ENCODE peak calls at places on chromosomes 13 and 19, in seven cellular contexts. One of them, this sample, is unnamed.

GRCh38 chr13:38686635-38687245 is at the start of gene FREM2:
- DNase-seq in RWPE1: peak
- DNase-seq in heart right ventricle: no peak
- DNase-seq in neuronal stem cell: peak
- DNase-seq in right cardiac atrium: no peak
- DNase-seq in keratinocyte: no peak
- DNase-seq in PC-9: peak
- DNase-seq in this sample: no peak

GRCh38 chr13:43744630-43745029 is 42.1 kb downstream of the ENOX1 start:
- DNase-seq in RWPE1: no peak
- DNase-seq in heart right ventricle: no peak
- DNase-seq in neuronal stem cell: no peak
- DNase-seq in right cardiac atrium: no peak
- DNase-seq in keratinocyte: no peak
- DNase-seq in PC-9: no peak
- DNase-seq in this sample: no peak

GRCh38 chr13:87777395-87777794 is 106.2 kb downstream of the SLITRK5 start:
- DNase-seq in RWPE1: no peak
- DNase-seq in heart right ventricle: no peak
- DNase-seq in neuronal stem cell: no peak
- DNase-seq in right cardiac atrium: no peak
- DNase-seq in keratinocyte: no peak
- DNase-seq in PC-9: no peak
- DNase-seq in this sample: no peak

GRCh38 chr13:110873639-110874507 is 41.0 kb downstream of the ANKRD10 start:
- DNase-seq in RWPE1: no peak
- DNase-seq in heart right ventricle: no peak
- DNase-seq in neuronal stem cell: no peak
- DNase-seq in right cardiac atrium: no peak
- DNase-seq in keratinocyte: no peak
- DNase-seq in PC-9: no peak
- DNase-seq in this sample: no peak

GRCh38 chr19:29401712-29402421 is 123.9 kb upstream of the VSTM2B start:
- DNase-seq in RWPE1: no peak
- DNase-seq in heart right ventricle: no peak
- DNase-seq in neuronal stem cell: no peak
- DNase-seq in right cardiac atrium: no peak
- DNase-seq in keratinocyte: no peak
- DNase-seq in PC-9: no peak
- DNase-seq in this sample: no peak

GRCh38 chr13:28412981-28413380 is 81.9 kb downstream of the FLT1 start:
- DNase-seq in RWPE1: no peak
- DNase-seq in heart right ventricle: peak
- DNase-seq in neuronal stem cell: no peak
- DNase-seq in right cardiac atrium: peak
- DNase-seq in keratinocyte: no peak
- DNase-seq in PC-9: no peak
- DNase-seq in this sample: peak

GRCh38 chr19:18428837-18429674 is 8.9 kb downstream of the ISYNA1 start:
- DNase-seq in RWPE1: no peak
- DNase-seq in heart right ventricle: peak
- DNase-seq in neuronal stem cell: peak
- DNase-seq in right cardiac atrium: peak
- DNase-seq in keratinocyte: no peak
- DNase-seq in PC-9: no peak
- DNase-seq in this sample: peak

GRCh38 chr19:50601407-50602088 is 33.3 kb upstream of the LRRC4B start:
- DNase-seq in RWPE1: no peak
- DNase-seq in heart right ventricle: no peak
- DNase-seq in neuronal stem cell: no peak
- DNase-seq in right cardiac atrium: no peak
- DNase-seq in keratinocyte: no peak
- DNase-seq in PC-9: no peak
- DNase-seq in this sample: no peak

DNA sequence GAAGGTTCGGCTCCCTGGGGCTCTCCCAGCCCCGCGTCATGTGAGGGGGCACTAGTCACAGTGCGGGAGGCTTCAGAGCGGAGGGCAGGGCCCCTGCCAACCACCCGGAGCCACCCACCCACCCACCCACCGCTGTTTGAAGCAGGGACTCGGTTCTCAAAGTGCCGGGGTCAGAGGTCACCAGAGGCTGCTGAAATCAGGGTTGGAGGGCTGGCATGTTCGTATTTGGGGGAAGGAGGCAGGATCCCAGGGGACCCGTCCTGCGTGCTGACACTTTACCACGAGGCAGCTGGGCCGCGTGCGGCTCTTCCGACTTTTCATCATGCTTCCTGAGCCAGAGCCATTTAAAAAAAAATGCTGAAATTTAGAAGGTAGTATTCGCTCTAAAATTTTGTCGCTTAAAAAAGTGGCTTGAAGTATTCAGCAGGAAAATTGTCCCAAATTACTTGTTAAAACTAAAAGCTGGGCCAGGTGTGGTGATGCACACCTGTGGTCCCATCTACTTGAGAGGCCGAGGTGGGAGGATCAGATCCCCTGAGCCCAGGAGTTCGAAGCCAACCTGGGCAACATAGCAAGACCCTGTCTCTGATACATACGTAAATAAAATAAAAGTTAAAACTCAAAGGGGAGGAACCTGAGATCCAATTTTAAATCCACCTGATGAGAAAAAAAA is 21.2 kb downstream of the ATP11A start:
- DNase-seq in RWPE1: no peak
- DNase-seq in heart right ventricle: no peak
- DNase-seq in neuronal stem cell: no peak
- DNase-seq in right cardiac atrium: peak
- DNase-seq in keratinocyte: no peak
- DNase-seq in PC-9: no peak
- DNase-seq in this sample: peak
- H3K27ac ChIP-seq in RWPE1: peak
- H3K27ac ChIP-seq in heart right ventricle: peak
- H3K27ac ChIP-seq in neuronal stem cell: peak
- H3K27ac ChIP-seq in right cardiac atrium: peak
- H3K27ac ChIP-seq in keratinocyte: peak
- H3K27ac ChIP-seq in PC-9: peak
- H3K27ac ChIP-seq in this sample: peak

GRCh38 chr19:19820774-19821315 is 705 bp downstream of the ZNF506 start:
- DNase-seq in RWPE1: peak
- DNase-seq in heart right ventricle: no peak
- DNase-seq in neuronal stem cell: no peak
- DNase-seq in right cardiac atrium: no peak
- DNase-seq in keratinocyte: no peak
- DNase-seq in PC-9: no peak
- DNase-seq in this sample: no peak
- H3K27ac ChIP-seq in RWPE1: peak
- H3K27ac ChIP-seq in heart right ventricle: peak
- H3K27ac ChIP-seq in neuronal stem cell: peak
- H3K27ac ChIP-seq in right cardiac atrium: peak
- H3K27ac ChIP-seq in keratinocyte: peak
- H3K27ac ChIP-seq in PC-9: no peak
- H3K27ac ChIP-seq in this sample: peak

GRCh38 chr13:97422118-97423054 is 11.6 kb upstream of the RAP2A start:
- DNase-seq in RWPE1: no peak
- DNase-seq in heart right ventricle: peak
- DNase-seq in neuronal stem cell: no peak
- DNase-seq in right cardiac atrium: no peak
- DNase-seq in keratinocyte: no peak
- DNase-seq in PC-9: no peak
- DNase-seq in this sample: no peak
- H3K27ac ChIP-seq in RWPE1: no peak
- H3K27ac ChIP-seq in heart right ventricle: peak
- H3K27ac ChIP-seq in neuronal stem cell: no peak
- H3K27ac ChIP-seq in right cardiac atrium: no peak
- H3K27ac ChIP-seq in keratinocyte: no peak
- H3K27ac ChIP-seq in PC-9: no peak
- H3K27ac ChIP-seq in this sample: peak

DNA sequence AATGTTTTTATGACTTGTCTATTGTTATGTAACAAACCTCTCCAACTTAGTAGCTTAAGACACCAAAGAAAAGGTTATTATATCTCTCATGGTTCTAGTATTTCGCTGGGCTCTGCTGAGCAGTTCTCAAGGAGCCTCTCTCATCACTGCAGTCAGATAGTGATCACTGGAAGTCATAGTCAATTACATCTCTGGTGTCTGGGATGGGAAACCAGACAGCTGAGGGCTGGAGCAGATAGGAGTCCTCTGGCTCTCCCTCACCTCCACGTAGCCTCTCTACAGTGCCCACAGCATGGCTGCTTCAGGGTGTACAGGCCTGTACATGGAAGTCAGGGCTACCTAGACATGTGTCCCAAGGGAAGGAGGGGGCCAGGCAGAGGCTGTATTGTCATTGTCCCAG is 507.5 kb downstream of the MYO16 start:
- DNase-seq in RWPE1: no peak
- DNase-seq in heart right ventricle: no peak
- DNase-seq in neuronal stem cell: no peak
- DNase-seq in right cardiac atrium: no peak
- DNase-seq in keratinocyte: no peak
- DNase-seq in PC-9: no peak
- DNase-seq in this sample: no peak
- H3K27ac ChIP-seq in RWPE1: no peak
- H3K27ac ChIP-seq in heart right ventricle: no peak
- H3K27ac ChIP-seq in neuronal stem cell: no peak
- H3K27ac ChIP-seq in right cardiac atrium: no peak
- H3K27ac ChIP-seq in keratinocyte: no peak
- H3K27ac ChIP-seq in PC-9: no peak
- H3K27ac ChIP-seq in this sample: no peak

DNA sequence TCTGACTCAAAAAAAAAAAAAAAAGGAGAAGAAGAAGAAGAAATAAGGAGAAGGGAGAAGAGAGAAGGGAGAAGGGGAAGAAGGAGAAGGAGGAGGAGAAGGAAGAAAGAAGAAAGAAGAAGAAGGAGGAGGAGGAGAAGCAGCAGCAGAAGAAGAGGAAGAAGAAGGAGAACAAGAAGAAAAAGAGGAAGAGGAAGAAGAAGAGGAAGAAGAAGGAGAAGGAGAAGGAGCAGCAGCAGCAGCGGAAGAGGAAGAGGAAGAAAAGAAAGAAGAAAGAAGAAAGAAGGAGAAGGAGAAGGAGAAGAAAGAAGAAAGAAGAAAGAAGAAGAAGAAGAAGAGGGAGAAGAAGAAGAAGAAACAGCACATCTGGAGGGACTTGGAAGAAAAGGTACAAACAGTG is 4.1 kb upstream of the CNN1 start:
- DNase-seq in RWPE1: no peak
- DNase-seq in heart right ventricle: no peak
- DNase-seq in neuronal stem cell: no peak
- DNase-seq in right cardiac atrium: no peak
- DNase-seq in keratinocyte: no peak
- DNase-seq in PC-9: no peak
- DNase-seq in this sample: no peak
- H3K27ac ChIP-seq in RWPE1: no peak
- H3K27ac ChIP-seq in heart right ventricle: no peak
- H3K27ac ChIP-seq in neuronal stem cell: no peak
- H3K27ac ChIP-seq in right cardiac atrium: no peak
- H3K27ac ChIP-seq in keratinocyte: no peak
- H3K27ac ChIP-seq in PC-9: no peak
- H3K27ac ChIP-seq in this sample: peak

GRCh38 chr19:1616396-1616795 is 11.1 kb upstream of the UQCR11 start:
- DNase-seq in RWPE1: no peak
- DNase-seq in heart right ventricle: peak
- DNase-seq in neuronal stem cell: no peak
- DNase-seq in right cardiac atrium: no peak
- DNase-seq in keratinocyte: no peak
- DNase-seq in PC-9: no peak
- DNase-seq in this sample: no peak
- H3K27ac ChIP-seq in RWPE1: peak
- H3K27ac ChIP-seq in heart right ventricle: peak
- H3K27ac ChIP-seq in neuronal stem cell: no peak
- H3K27ac ChIP-seq in right cardiac atrium: no peak
- H3K27ac ChIP-seq in keratinocyte: no peak
- H3K27ac ChIP-seq in PC-9: no peak
- H3K27ac ChIP-seq in this sample: peak

DNA sequence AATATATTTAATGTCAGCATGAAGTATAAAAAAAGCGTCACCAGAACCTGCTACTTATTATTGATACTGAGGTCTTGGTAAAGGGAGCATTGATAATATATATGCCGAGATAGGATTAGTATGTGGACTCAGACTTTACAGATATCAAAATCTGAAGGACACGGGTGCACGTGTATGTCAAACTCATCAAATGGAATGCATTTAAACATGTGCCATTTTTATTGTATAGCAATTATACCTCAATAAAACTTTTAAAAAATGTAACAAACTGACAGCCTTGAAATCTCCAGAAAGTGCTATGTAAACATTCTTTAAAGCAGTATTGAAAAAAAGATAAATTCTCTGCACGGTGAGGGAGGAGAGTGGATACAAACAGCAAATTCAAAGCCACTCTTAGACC is 157.9 kb downstream of the RNF17 start:
- DNase-seq in RWPE1: peak
- DNase-seq in heart right ventricle: no peak
- DNase-seq in neuronal stem cell: no peak
- DNase-seq in right cardiac atrium: no peak
- DNase-seq in keratinocyte: no peak
- DNase-seq in PC-9: no peak
- DNase-seq in this sample: no peak
- H3K27ac ChIP-seq in RWPE1: peak
- H3K27ac ChIP-seq in heart right ventricle: peak
- H3K27ac ChIP-seq in neuronal stem cell: no peak
- H3K27ac ChIP-seq in right cardiac atrium: no peak
- H3K27ac ChIP-seq in keratinocyte: peak
- H3K27ac ChIP-seq in PC-9: peak
- H3K27ac ChIP-seq in this sample: no peak

GRCh38 chr19:4650159-4650558 is 10.8 kb downstream of the TNFAIP8L1 start:
- DNase-seq in RWPE1: no peak
- DNase-seq in heart right ventricle: no peak
- DNase-seq in neuronal stem cell: no peak
- DNase-seq in right cardiac atrium: no peak
- DNase-seq in keratinocyte: no peak
- DNase-seq in PC-9: no peak
- DNase-seq in this sample: no peak
- H3K27ac ChIP-seq in RWPE1: peak
- H3K27ac ChIP-seq in heart right ventricle: peak
- H3K27ac ChIP-seq in neuronal stem cell: no peak
- H3K27ac ChIP-seq in right cardiac atrium: no peak
- H3K27ac ChIP-seq in keratinocyte: no peak
- H3K27ac ChIP-seq in PC-9: no peak
- H3K27ac ChIP-seq in this sample: peak